ENCODE peak calls at places on chromosomes 5 and 9, in five cellular contexts. G is GM12865, E is neuronal stem cell, F is A549, D is fibroblast of lung. V is an unnamed sample.
A peak's percentile ranks its signal among the peaks of the same experiment; 100 is the strongest.

GRCh38 chr5:147310059-147310704 is 75.4 kb downstream of the STK32A start:
- DNase-seq in F (peak; percentile 93), E (no peak), D (peak; percentile 85), G (no peak), V (peak; percentile 22)

GRCh38 chr5:14185336-14186131 is 42.4 kb downstream of the TRIO start:
- DNase-seq in E (no peak), D (peak; percentile 90), F (peak; percentile 77), G (no peak), V (peak; percentile 86)

GRCh38 chr5:115375922-115376321 is 79.5 kb upstream of the CCDC112 start:
- DNase-seq in G (no peak), D (no peak), F (no peak), E (no peak), V (no peak)

GRCh38 chr5:312845-313244 is 8.7 kb upstream of the AHRR start:
- DNase-seq in E (no peak), F (no peak), D (no peak), G (no peak), V (no peak)

GRCh38 chr5:83368317-83368716 is 103.2 kb upstream of the VCAN start:
- DNase-seq in F (no peak), G (peak; percentile 35), E (no peak), D (peak; percentile 91), V (peak; percentile 88)

GRCh38 chr9:123364241-123364824 is 8.3 kb downstream of the CRB2 start:
- DNase-seq in G (peak; percentile 18), E (no peak), F (no peak), D (peak; percentile 85), V (no peak)

GRCh38 chr9:123689701-123690428 is 240.1 kb downstream of the DENND1A start:
- DNase-seq in F (no peak), E (no peak), G (no peak), D (no peak), V (no peak)

GRCh38 chr9:15277400-15278137 is 29.4 kb downstream of the TTC39B start:
- DNase-seq in G (peak; percentile 33), E (no peak), D (peak; percentile 22), F (peak; percentile 22), V (no peak)

GRCh38 chr9:13078164-13078563 is 201.3 kb downstream of the MPDZ start:
- DNase-seq in D (no peak), E (no peak), F (no peak), G (no peak), V (no peak)

GRCh38 chr5:140134277-140134935 is 8.7 kb downstream of the IGIP start:
- DNase-seq in D (no peak), E (no peak), F (no peak), G (no peak), V (no peak)

GRCh38 chr9:78438765-78439164 is 141.8 kb downstream of the PSAT1 start:
- DNase-seq in G (no peak), D (no peak), F (no peak), E (peak; percentile 42), V (no peak)

GRCh38 chr5:35855221-35855620 is 1.5 kb upstream of the IL7R start:
- DNase-seq in G (no peak), F (no peak), E (no peak), D (no peak), V (no peak)

GRCh38 chr9:123081824-123082223 is 48.4 kb downstream of the GPR21 start:
- DNase-seq in G (peak; percentile 47), E (peak; percentile 42), F (peak; percentile 41), D (peak; percentile 43), V (no peak)

GRCh38 chr5:1910861-1911772 is 28.4 kb upstream of the IRX4 start:
- DNase-seq in D (no peak), G (no peak), F (no peak), E (no peak), V (no peak)

GRCh38 chr5:148820778-148821395 is 5.5 kb upstream of the ADRB2 start:
- DNase-seq in G (peak; percentile 32), F (peak; percentile 46), D (peak; percentile 22), E (peak; percentile 14), V (no peak)

DNA sequence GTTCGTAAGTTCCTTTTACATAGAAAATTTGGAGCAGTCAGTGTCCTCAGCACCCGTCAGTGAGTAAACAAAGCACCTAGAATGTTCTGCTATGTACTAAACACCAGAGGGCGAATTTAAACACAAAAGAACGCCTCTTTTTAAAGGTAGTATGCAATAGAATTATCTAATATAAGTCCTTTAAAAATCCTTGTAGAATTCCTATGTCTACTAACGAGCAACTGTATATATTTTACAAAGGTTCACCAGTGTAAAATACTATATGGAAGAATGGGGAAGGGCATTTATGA is 499 bp upstream of the TMEM232 start:
- DNase-seq in D (no peak), G (no peak), E (no peak), F (peak; percentile 4), V (no peak)
- H3K4me3 ChIP-seq in D (peak overlapping the region; percentile 44), G (no peak overlapping the region), E (peak overlapping the region; percentile 25), F (peak overlapping the region; percentile 45), V (peak overlapping the region; percentile 47)

DNA sequence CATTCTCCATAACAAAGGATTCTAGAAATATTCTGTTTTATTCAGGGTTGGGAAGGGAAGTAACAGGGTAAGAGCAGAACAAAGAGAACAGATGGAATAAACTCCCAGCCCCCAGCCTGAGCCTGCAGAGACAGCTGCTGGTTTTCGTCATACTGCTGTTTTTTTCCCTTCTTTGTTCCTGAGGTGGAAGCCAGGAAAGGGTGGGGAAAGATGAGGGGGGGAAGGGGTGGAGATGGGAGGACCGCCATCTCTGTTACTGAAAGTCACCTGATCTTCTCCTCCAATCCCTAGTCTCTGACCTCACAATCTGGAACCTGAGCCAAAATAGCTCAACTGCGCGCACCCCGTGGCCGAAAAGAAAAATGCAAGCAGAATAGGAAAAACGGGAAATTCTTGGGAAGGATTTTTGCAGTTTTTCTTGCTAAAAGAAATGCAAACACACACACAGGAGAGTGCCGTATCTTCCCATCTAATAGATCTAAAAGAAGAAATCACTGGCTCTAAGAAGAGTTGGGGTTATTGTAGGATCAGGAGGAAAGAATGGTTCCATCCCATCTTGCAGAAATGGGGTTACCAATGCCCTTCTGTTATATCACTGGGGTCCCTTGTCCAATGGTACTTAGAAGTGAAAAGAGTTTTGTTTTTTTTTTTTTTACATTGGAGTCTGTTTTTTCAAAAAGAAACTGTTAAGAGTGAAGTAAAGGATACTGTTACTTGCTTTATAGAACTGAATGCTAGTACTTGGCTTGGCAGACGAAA is 57.9 kb downstream of the DIAPH1 start:
- DNase-seq in D (peak; percentile 97), E (peak; percentile 90), F (peak; percentile 73), G (no peak), V (peak; percentile 97)
- H3K4me3 ChIP-seq in D (no peak overlapping the region), E (no peak overlapping the region), F (no peak overlapping the region), G (no peak overlapping the region), V (no peak overlapping the region)

GRCh38 chr5:122312670-122312988 is 592 bp downstream of the SNCAIP start:
- DNase-seq in D (peak; percentile 51), G (no peak), F (no peak), E (peak; percentile 30), V (no peak)
- H3K4me3 ChIP-seq in D (peak overlapping the region; percentile 63), G (peak overlapping the region; percentile 53), F (peak overlapping the region; percentile 53), E (peak overlapping the region; percentile 54), V (peak overlapping the region; percentile 78)

GRCh38 chr5:73437126-73438047 is 11.2 kb downstream of the FOXD1 start:
- DNase-seq in G (no peak), D (peak; percentile 86), E (no peak), F (peak; percentile 79), V (no peak)
- H3K4me3 ChIP-seq in G (no peak overlapping the region), D (no peak overlapping the region), E (peak overlapping the region; percentile 24), F (peak overlapping the region; percentile 45), V (peak overlapping the region; percentile 24)

DNA sequence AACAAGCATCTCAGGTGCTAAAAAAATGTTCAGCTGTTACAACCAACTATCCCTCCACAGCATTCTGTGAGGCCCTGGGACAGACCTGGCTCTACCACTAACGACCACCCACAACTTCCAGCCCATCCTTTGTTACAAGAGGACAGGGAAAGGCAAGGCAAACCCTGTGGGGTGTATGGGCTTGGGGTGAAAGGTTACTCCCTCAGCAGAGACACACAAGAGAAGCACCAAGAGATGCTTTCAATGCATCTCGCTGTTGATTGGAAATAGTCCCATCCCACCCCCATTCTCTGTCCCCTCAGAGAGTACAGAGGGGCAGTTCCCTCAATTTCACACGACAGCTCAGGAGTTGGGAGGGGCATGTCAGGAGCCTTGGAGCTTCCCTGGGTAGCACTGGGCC is 234.1 kb downstream of the CAAP1 start:
- DNase-seq in E (peak; percentile 59), G (no peak), D (no peak), F (no peak), V (no peak)
- H3K4me3 ChIP-seq in E (no peak overlapping the region), G (no peak overlapping the region), D (no peak overlapping the region), F (no peak overlapping the region), V (no peak overlapping the region)

V was measured in skeletal muscle cell.